ENCODE peak calls at places on chromosomes 6 and 20, in six cellular contexts. B, L, T, Y, S and X are unnamed samples.

GRCh38 chr6:31317036-31317435 is 39.9 kb downstream of the HLA-B start:
- DNase-seq in T (no peak), B (no peak), L (peak), S (no peak), Y (no peak), X (no peak)

GRCh38 chr20:18669241-18670019 is 81.6 kb downstream of the DTD1 start:
- DNase-seq in Y (no peak), T (no peak), S (no peak), L (no peak), B (no peak), X (peak)

GRCh38 chr6:21022343-21023107 is 488.3 kb downstream of the CDKAL1 start:
- DNase-seq in B (no peak), T (no peak), S (peak), L (peak), Y (no peak), X (peak)

GRCh38 chr6:27157461-27158315 is 89.8 kb upstream of the PRSS16 start:
- DNase-seq in T (peak), B (peak), S (peak), L (peak), Y (peak), X (peak)

GRCh38 chr6:43128926-43129325 is 42.1 kb upstream of the SRF start:
- DNase-seq in Y (no peak), T (no peak), L (no peak), B (no peak), S (no peak), X (no peak)

GRCh38 chr20:49729780-49730179 is 16.1 kb upstream of the B4GALT5 start:
- DNase-seq in T (no peak), Y (no peak), S (no peak), L (no peak), B (no peak), X (no peak)

GRCh38 chr6:10894958-10895357 is 8.1 kb downstream of the SYCP2L start:
- DNase-seq in B (no peak), L (no peak), T (no peak), Y (no peak), S (no peak), X (no peak)

GRCh38 chr20:52410182-52410647 is 218.6 kb upstream of the ZFP64 start:
- DNase-seq in L (no peak), S (no peak), B (no peak), T (peak), Y (no peak), X (no peak)

GRCh38 chr6:158037021-158037420 is 55.4 kb downstream of the SYNJ2 start:
- DNase-seq in L (no peak), B (peak), S (no peak), T (no peak), Y (no peak), X (no peak)

GRCh38 chr20:44034965-44035635 is 120.4 kb downstream of the TOX2 start:
- DNase-seq in S (no peak), T (no peak), Y (no peak), B (no peak), L (no peak), X (no peak)

GRCh38 chr6:157800420-157801237 is 22.4 kb upstream of the SNX9 start:
- DNase-seq in B (no peak), T (no peak), L (no peak), Y (no peak), S (no peak), X (no peak)

GRCh38 chr6:124073820-124074587 is 270.3 kb downstream of the NKAIN2 start:
- DNase-seq in T (no peak), B (no peak), S (no peak), L (peak), Y (no peak), X (peak)

GRCh38 chr6:32371204-32371603 is 499 bp downstream of the TSBP1 start:
- DNase-seq in B (no peak), S (no peak), T (no peak), L (no peak), Y (no peak), X (no peak)

GRCh38 chr6:114362957-114363356 is 20.1 kb upstream of the HS3ST5 start:
- DNase-seq in T (no peak), B (no peak), L (no peak), S (no peak), Y (no peak), X (peak)

GRCh38 chr6:110741517-110741916 is 73.8 kb downstream of the CDK19 start:
- DNase-seq in T (no peak), L (no peak), B (no peak), S (no peak), Y (no peak), X (no peak)

GRCh38 chr6:37866590-37867507 is 47.3 kb downstream of the ZFAND3 start:
- DNase-seq in S (no peak), Y (no peak), L (no peak), T (no peak), B (no peak), X (no peak)

GRCh38 chr20:31363295-31363694 is 5.1 kb upstream of the DEFB118 start:
- DNase-seq in Y (no peak), B (no peak), L (no peak), S (no peak), T (no peak), X (no peak)

GRCh38 chr6:170026272-170027110 is 264.4 kb downstream of the DLL1 start:
- DNase-seq in Y (no peak), T (no peak), B (peak), L (peak), S (peak), X (peak)

GRCh38 chr6:51936536-51936935 is 150.9 kb downstream of the PKHD1 start:
- DNase-seq in B (no peak), S (no peak), L (no peak), T (no peak), Y (no peak), X (no peak)

GRCh38 chr6:9161731-9162130 is 726.4 kb upstream of the SLC35B3 start:
- DNase-seq in S (no peak), Y (no peak), B (no peak), L (no peak), T (no peak), X (no peak)

GRCh38 chr20:63819224-63819917 is 11.7 kb downstream of the ZBTB46 start:
- DNase-seq in B (peak), Y (no peak), S (peak), T (no peak), L (no peak), X (peak)

GRCh38 chr20:63560333-63560805 is 6.4 kb downstream of the FNDC11 start:
- DNase-seq in S (no peak), T (no peak), L (no peak), Y (no peak), B (no peak), X (no peak)

GRCh38 chr6:53628354-53629119 is 37.0 kb downstream of the KLHL31 start:
- DNase-seq in S (no peak), Y (no peak), B (no peak), T (no peak), L (peak), X (no peak)

GRCh38 chr6:28764014-28764723 is 159.6 kb downstream of the TRIM27 start:
- DNase-seq in B (no peak), L (no peak), Y (no peak), T (no peak), S (peak), X (no peak)

GRCh38 chr6:20403766-20404640 is 2.3 kb downstream of the E2F3 start:
- DNase-seq in S (peak), L (peak), T (peak), Y (no peak), B (peak), X (peak)

GRCh38 chr6:82863771-82864170 is 201.9 kb downstream of the UBE3D start:
- DNase-seq in S (no peak), B (no peak), Y (no peak), T (no peak), L (no peak), X (no peak)

GRCh38 chr20:10530883-10531282 is 95.8 kb downstream of the SLX4IP start:
- DNase-seq in S (no peak), T (no peak), Y (no peak), B (no peak), L (no peak), X (no peak)

GRCh38 chr6:144064402-144064830 is 31.0 kb downstream of the SF3B5 start:
- DNase-seq in L (no peak), B (peak), S (no peak), T (peak), Y (no peak), X (peak)

GRCh38 chr20:40463171-40463570 is 225.9 kb downstream of the MAFB start:
- DNase-seq in B (peak), L (no peak), Y (no peak), S (no peak), T (no peak), X (no peak)

GRCh38 chr20:37394543-37395410 is 48.8 kb downstream of the SRC start:
- DNase-seq in S (no peak), L (peak), T (no peak), Y (no peak), B (no peak), X (no peak)

GRCh38 chr6:134764741-134765140 is 185.2 kb downstream of the ALDH8A1 start:
- DNase-seq in Y (no peak), T (no peak), B (no peak), L (no peak), S (no peak), X (no peak)

GRCh38 chr20:62208061-62208804 is 11.8 kb downstream of the HRH3 start:
- DNase-seq in Y (no peak), L (no peak), B (no peak), T (no peak), S (no peak), X (no peak)

GRCh38 chr20:2955257-2955950 is 82.1 kb downstream of the PTPRA start:
- DNase-seq in S (no peak), T (no peak), B (no peak), L (no peak), Y (no peak), X (no peak)